ENCODE peak calls at places on chromosomes 11 and 22, in nine cellular contexts. One of them, this sample, is unnamed.

GRCh38 chr11:63766501-63767270 is 1.9 kb downstream of the ZFTA start:
- DNase-seq in H7: peak
- DNase-seq in stimulated activated CD4-positive, alpha-beta T cell treated with anti-CD3 and anti-CD28 coated beads, Interleukin-12 subunit alpha, Interleukin-12 subunit beta, amount 100 ng/mL, for 24 hours: no peak
- DNase-seq in gastrocnemius medialis: no peak
- DNase-seq in activated CD8-positive, alpha-beta T cell treated with anti-CD3 and anti-CD28 coated beads, Interleukin-2, amount 10 ng/mL, durations not matched to agents 7 days and 5 days: no peak
- DNase-seq in ascending aorta: no peak
- DNase-seq in activated gamma-delta T cell treated with anti-CD3 and anti-CD28 coated beads, Interleukin-2, amount 50 U/mL, for 16 hours: no peak
- DNase-seq in bronchial epithelial cell: no peak
- DNase-seq in colonic mucosa: peak
- DNase-seq in this sample: no peak

GRCh38 chr22:47371263-47372090 is 609.0 kb downstream of the TBC1D22A start:
- DNase-seq in H7: no peak
- DNase-seq in stimulated activated CD4-positive, alpha-beta T cell treated with anti-CD3 and anti-CD28 coated beads, Interleukin-12 subunit alpha, Interleukin-12 subunit beta, amount 100 ng/mL, for 24 hours: no peak
- DNase-seq in gastrocnemius medialis: no peak
- DNase-seq in activated CD8-positive, alpha-beta T cell treated with anti-CD3 and anti-CD28 coated beads, Interleukin-2, amount 10 ng/mL, durations not matched to agents 7 days and 5 days: no peak
- DNase-seq in ascending aorta: no peak
- DNase-seq in activated gamma-delta T cell treated with anti-CD3 and anti-CD28 coated beads, Interleukin-2, amount 50 U/mL, for 16 hours: no peak
- DNase-seq in bronchial epithelial cell: no peak
- DNase-seq in colonic mucosa: no peak
- DNase-seq in this sample: no peak

GRCh38 chr11:124748481-124749338 is 3.3 kb downstream of the VSIG2 start:
- DNase-seq in H7: peak
- DNase-seq in stimulated activated CD4-positive, alpha-beta T cell treated with anti-CD3 and anti-CD28 coated beads, Interleukin-12 subunit alpha, Interleukin-12 subunit beta, amount 100 ng/mL, for 24 hours: no peak
- DNase-seq in gastrocnemius medialis: no peak
- DNase-seq in activated CD8-positive, alpha-beta T cell treated with anti-CD3 and anti-CD28 coated beads, Interleukin-2, amount 10 ng/mL, durations not matched to agents 7 days and 5 days: no peak
- DNase-seq in ascending aorta: no peak
- DNase-seq in activated gamma-delta T cell treated with anti-CD3 and anti-CD28 coated beads, Interleukin-2, amount 50 U/mL, for 16 hours: no peak
- DNase-seq in bronchial epithelial cell: peak
- DNase-seq in colonic mucosa: peak
- DNase-seq in this sample: no peak

GRCh38 chr11:69120096-69120875 is 35.4 kb upstream of the SMIM38 start:
- DNase-seq in H7: peak
- DNase-seq in stimulated activated CD4-positive, alpha-beta T cell treated with anti-CD3 and anti-CD28 coated beads, Interleukin-12 subunit alpha, Interleukin-12 subunit beta, amount 100 ng/mL, for 24 hours: no peak
- DNase-seq in gastrocnemius medialis: no peak
- DNase-seq in activated CD8-positive, alpha-beta T cell treated with anti-CD3 and anti-CD28 coated beads, Interleukin-2, amount 10 ng/mL, durations not matched to agents 7 days and 5 days: no peak
- DNase-seq in ascending aorta: no peak
- DNase-seq in activated gamma-delta T cell treated with anti-CD3 and anti-CD28 coated beads, Interleukin-2, amount 50 U/mL, for 16 hours: no peak
- DNase-seq in bronchial epithelial cell: no peak
- DNase-seq in colonic mucosa: no peak
- DNase-seq in this sample: no peak

GRCh38 chr22:17443413-17444203 is 74.3 kb downstream of the CECR2 start:
- DNase-seq in H7: no peak
- DNase-seq in stimulated activated CD4-positive, alpha-beta T cell treated with anti-CD3 and anti-CD28 coated beads, Interleukin-12 subunit alpha, Interleukin-12 subunit beta, amount 100 ng/mL, for 24 hours: no peak
- DNase-seq in gastrocnemius medialis: peak
- DNase-seq in activated CD8-positive, alpha-beta T cell treated with anti-CD3 and anti-CD28 coated beads, Interleukin-2, amount 10 ng/mL, durations not matched to agents 7 days and 5 days: no peak
- DNase-seq in ascending aorta: no peak
- DNase-seq in activated gamma-delta T cell treated with anti-CD3 and anti-CD28 coated beads, Interleukin-2, amount 50 U/mL, for 16 hours: no peak
- DNase-seq in bronchial epithelial cell: no peak
- DNase-seq in colonic mucosa: no peak
- DNase-seq in this sample: no peak

GRCh38 chr11:47177846-47178245 is 1.2 kb upstream of the ARFGAP2 start:
- DNase-seq in H7: no peak
- DNase-seq in stimulated activated CD4-positive, alpha-beta T cell treated with anti-CD3 and anti-CD28 coated beads, Interleukin-12 subunit alpha, Interleukin-12 subunit beta, amount 100 ng/mL, for 24 hours: no peak
- DNase-seq in gastrocnemius medialis: no peak
- DNase-seq in activated CD8-positive, alpha-beta T cell treated with anti-CD3 and anti-CD28 coated beads, Interleukin-2, amount 10 ng/mL, durations not matched to agents 7 days and 5 days: no peak
- DNase-seq in ascending aorta: no peak
- DNase-seq in activated gamma-delta T cell treated with anti-CD3 and anti-CD28 coated beads, Interleukin-2, amount 50 U/mL, for 16 hours: no peak
- DNase-seq in bronchial epithelial cell: no peak
- DNase-seq in colonic mucosa: no peak
- DNase-seq in this sample: no peak

GRCh38 chr11:69012092-69013008 is 696 bp downstream of the MRGPRF start:
- DNase-seq in H7: peak
- DNase-seq in stimulated activated CD4-positive, alpha-beta T cell treated with anti-CD3 and anti-CD28 coated beads, Interleukin-12 subunit alpha, Interleukin-12 subunit beta, amount 100 ng/mL, for 24 hours: no peak
- DNase-seq in gastrocnemius medialis: no peak
- DNase-seq in activated CD8-positive, alpha-beta T cell treated with anti-CD3 and anti-CD28 coated beads, Interleukin-2, amount 10 ng/mL, durations not matched to agents 7 days and 5 days: no peak
- DNase-seq in ascending aorta: no peak
- DNase-seq in activated gamma-delta T cell treated with anti-CD3 and anti-CD28 coated beads, Interleukin-2, amount 50 U/mL, for 16 hours: no peak
- DNase-seq in bronchial epithelial cell: no peak
- DNase-seq in colonic mucosa: no peak
- DNase-seq in this sample: no peak

GRCh38 chr11:127825185-127825584 is 762.2 kb downstream of the ETS1 start:
- DNase-seq in H7: no peak
- DNase-seq in stimulated activated CD4-positive, alpha-beta T cell treated with anti-CD3 and anti-CD28 coated beads, Interleukin-12 subunit alpha, Interleukin-12 subunit beta, amount 100 ng/mL, for 24 hours: no peak
- DNase-seq in gastrocnemius medialis: no peak
- DNase-seq in activated CD8-positive, alpha-beta T cell treated with anti-CD3 and anti-CD28 coated beads, Interleukin-2, amount 10 ng/mL, durations not matched to agents 7 days and 5 days: no peak
- DNase-seq in ascending aorta: no peak
- DNase-seq in activated gamma-delta T cell treated with anti-CD3 and anti-CD28 coated beads, Interleukin-2, amount 50 U/mL, for 16 hours: no peak
- DNase-seq in bronchial epithelial cell: no peak
- DNase-seq in colonic mucosa: no peak
- DNase-seq in this sample: no peak

GRCh38 chr11:133913761-133914160 is 43.0 kb downstream of the IGSF9B start:
- DNase-seq in H7: no peak
- DNase-seq in stimulated activated CD4-positive, alpha-beta T cell treated with anti-CD3 and anti-CD28 coated beads, Interleukin-12 subunit alpha, Interleukin-12 subunit beta, amount 100 ng/mL, for 24 hours: no peak
- DNase-seq in gastrocnemius medialis: no peak
- DNase-seq in activated CD8-positive, alpha-beta T cell treated with anti-CD3 and anti-CD28 coated beads, Interleukin-2, amount 10 ng/mL, durations not matched to agents 7 days and 5 days: no peak
- DNase-seq in ascending aorta: no peak
- DNase-seq in activated gamma-delta T cell treated with anti-CD3 and anti-CD28 coated beads, Interleukin-2, amount 50 U/mL, for 16 hours: no peak
- DNase-seq in bronchial epithelial cell: no peak
- DNase-seq in colonic mucosa: no peak
- DNase-seq in this sample: no peak

GRCh38 chr11:45333506-45333971 is 47.4 kb upstream of the SYT13 start:
- DNase-seq in H7: peak
- DNase-seq in stimulated activated CD4-positive, alpha-beta T cell treated with anti-CD3 and anti-CD28 coated beads, Interleukin-12 subunit alpha, Interleukin-12 subunit beta, amount 100 ng/mL, for 24 hours: no peak
- DNase-seq in gastrocnemius medialis: no peak
- DNase-seq in activated CD8-positive, alpha-beta T cell treated with anti-CD3 and anti-CD28 coated beads, Interleukin-2, amount 10 ng/mL, durations not matched to agents 7 days and 5 days: no peak
- DNase-seq in ascending aorta: no peak
- DNase-seq in activated gamma-delta T cell treated with anti-CD3 and anti-CD28 coated beads, Interleukin-2, amount 50 U/mL, for 16 hours: no peak
- DNase-seq in bronchial epithelial cell: peak
- DNase-seq in colonic mucosa: peak
- DNase-seq in this sample: peak